ENCODE peak calls at places on chromosome 2, in five cellular contexts. P is endothelial cell; L is anterior cingulate cortex; K is effector memory CD4-positive, alpha-beta T cell; H is GM03348. R is an unnamed sample.

GRCh38 chr2:237459741-237460174 is 27.3 kb upstream of the MLPH start:
- DNase-seq in P (no peak), L (no peak), K (no peak), H (peak; percentile 74), R (peak; percentile 53)

GRCh38 chr2:111111101-111111755 is 9.5 kb upstream of the BCL2L11 start:
- DNase-seq in P (no peak), L (no peak), K (no peak), H (no peak), R (no peak)

GRCh38 chr2:40317756-40318155 is 134.1 kb downstream of the SLC8A1 start:
- DNase-seq in P (no peak), L (no peak), K (no peak), H (no peak), R (no peak)

GRCh38 chr2:234555616-234556249 is 58.9 kb upstream of the ARL4C start:
- DNase-seq in P (no peak), L (no peak), K (no peak), H (peak; percentile 55), R (no peak)

GRCh38 chr2:197786010-197786877 is 1.1 kb upstream of the BOLL start:
- DNase-seq in P (peak; percentile 72), L (no peak), K (no peak), H (peak; percentile 31), R (no peak)

GRCh38 chr2:170298115-170298514 is 120.2 kb downstream of the MYO3B start:
- DNase-seq in P (no peak), L (no peak), K (no peak), H (no peak), R (no peak)

GRCh38 chr2:12131975-12132374 is 385.5 kb downstream of the LPIN1 start:
- DNase-seq in P (no peak), L (no peak), K (no peak), H (peak; percentile 17), R (no peak)

GRCh38 chr2:42567389-42567788 is 1.0 kb upstream of the MTA3 start:
- DNase-seq in P (no peak), L (no peak), K (no peak), H (peak; percentile 43), R (no peak)

GRCh38 chr2:44950646-44951045 is 9.1 kb downstream of the SIX3 start:
- DNase-seq in P (no peak), L (no peak), K (no peak), H (no peak), R (no peak)

GRCh38 chr2:235709124-235709813 is 215.4 kb downstream of the AGAP1 start:
- DNase-seq in P (no peak), L (no peak), K (no peak), H (peak; percentile 27), R (peak; percentile 72)

GRCh38 chr2:24824966-24825882 is 32.0 kb downstream of the CENPO start:
- DNase-seq in P (no peak), L (no peak), K (no peak), H (no peak), R (no peak)

GRCh38 chr2:168851674-168852320 is 38.4 kb downstream of the SPC25 start:
- DNase-seq in P (no peak), L (peak; percentile 1), K (no peak), H (peak; percentile 41), R (peak; percentile 57)

GRCh38 chr2:1603059-1603458 is 141.3 kb downstream of the PXDN start:
- DNase-seq in P (no peak), L (no peak), K (no peak), H (no peak), R (no peak)

GRCh38 chr2:136894007-136894634 is 128.8 kb downstream of the THSD7B start:
- DNase-seq in P (no peak), L (no peak), K (no peak), H (no peak), R (no peak)

GRCh38 chr2:11097988-11098387 is 57.3 kb upstream of the SLC66A3 start:
- DNase-seq in P (no peak), L (no peak), K (no peak), H (no peak), R (no peak)

GRCh38 chr2:191321861-191322662 is 76.9 kb downstream of the MYO1B start:
- DNase-seq in P (peak; percentile 32), L (no peak), K (no peak), H (no peak), R (no peak)

GRCh38 chr2:182887753-182888415 is 21.4 kb upstream of the FRZB start:
- DNase-seq in P (no peak), L (no peak), K (no peak), H (no peak), R (no peak)

GRCh38 chr2:46917628-46918027 is 2.0 kb upstream of the MCFD2 start:
- DNase-seq in P (no peak), L (no peak), K (no peak), H (no peak), R (no peak)

GRCh38 chr2:111626862-111627163 is 257.2 kb downstream of the ANAPC1 start:
- DNase-seq in P (no peak), L (no peak), K (no peak), H (no peak), R (no peak)

GRCh38 chr2:72895759-72896281 is 8.6 kb downstream of the SPR start:
- DNase-seq in P (peak; percentile 18), L (no peak), K (no peak), H (peak; percentile 43), R (no peak)

GRCh38 chr2:26494199-26494598 is 16.3 kb upstream of the OTOF start:
- DNase-seq in P (no peak), L (no peak), K (no peak), H (no peak), R (no peak)

GRCh38 chr2:66688951-66689350 is 254.0 kb downstream of the MEIS1 start:
- DNase-seq in P (no peak), L (no peak), K (no peak), H (no peak), R (no peak)

GRCh38 chr2:48696881-48697280 is 58.6 kb downstream of the LHCGR start:
- DNase-seq in P (no peak), L (no peak), K (no peak), H (no peak), R (no peak)

GRCh38 chr2:34188464-34188863 is 589.4 kb upstream of the FAM98A start:
- DNase-seq in P (no peak), L (no peak), K (no peak), H (no peak), R (no peak)

GRCh38 chr2:109446531-109447131 is 167.1 kb downstream of the SEPTIN10 start:
- DNase-seq in P (no peak), L (no peak), K (no peak), H (peak; percentile 32), R (no peak)

GRCh38 chr2:206585335-206585734 is 57.0 kb upstream of the FAM237A start:
- DNase-seq in P (no peak), L (no peak), K (no peak), H (peak; percentile 8), R (no peak)

GRCh38 chr2:227238242-227239237 is 74.1 kb downstream of the COL4A3 start:
- DNase-seq in P (peak; percentile 77), L (peak; percentile 17), K (peak; percentile 10), H (peak; percentile 72), R (no peak)

GRCh38 chr2:186135697-186136096 is 350.4 kb upstream of the ZC3H15 start:
- DNase-seq in P (no peak), L (no peak), K (no peak), H (peak; percentile 9), R (peak; percentile 5)

GRCh38 chr2:150729495-150729955 is 242.1 kb upstream of the RND3 start:
- DNase-seq in P (no peak), L (no peak), K (no peak), H (peak; percentile 7), R (no peak)

GRCh38 chr2:26453421-26454329 is 24.2 kb downstream of the OTOF start:
- DNase-seq in P (no peak), L (no peak), K (no peak), H (peak; percentile 1), R (no peak)

GRCh38 chr2:46915281-46915810 is at the start of gene MCFD2:
- DNase-seq in P (no peak), L (peak; percentile 55), K (no peak), H (peak; percentile 85), R (no peak)

GRCh38 chr2:122734756-122735155 is 979.3 kb downstream of the TSN start:
- DNase-seq in P (peak; percentile 30), L (no peak), K (no peak), H (peak; percentile 46), R (no peak)

GRCh38 chr2:75055307-75055819 is 96.9 kb downstream of the POLE4 start:
- DNase-seq in P (no peak), L (no peak), K (no peak), H (no peak), R (no peak)

GRCh38 chr2:101699939-101700442 is 2.5 kb downstream of the MAP4K4 start:
- DNase-seq in P (no peak), L (no peak), K (no peak), H (peak; percentile 48), R (no peak)